ENCODE peak calls at places on chromosomes 11 and 22, in nine cellular contexts. T, E, H, F, I, W, L, M and N are unnamed samples.

GRCh38 chr11:26188559-26188958 is 143.4 kb upstream of the ANO3 start:
- DNase-seq in L (no peak), E (no peak), M (no peak), I (no peak), F (no peak), T (no peak), W (no peak), H (peak; percentile 43), N (no peak)

GRCh38 chr11:14861680-14862079 is 30.4 kb downstream of the CYP2R1 start:
- DNase-seq in H (no peak), F (no peak), T (no peak), W (no peak), M (no peak), E (no peak), L (peak; percentile 97), I (no peak), N (no peak)

GRCh38 chr11:14308114-14308896 is 50.7 kb downstream of the RRAS2 start:
- DNase-seq in E (no peak), H (peak; percentile 51), M (no peak), L (peak; percentile 52), W (no peak), T (peak; percentile 64), I (no peak), F (no peak), N (no peak)

GRCh38 chr11:96760815-96761214 is 371.0 kb downstream of the JRKL start:
- DNase-seq in M (no peak), E (no peak), I (no peak), L (no peak), H (peak; percentile 3), W (no peak), T (no peak), F (no peak), N (no peak)

GRCh38 chr11:134369656-134370525 is 38.1 kb downstream of the GLB1L2 start:
- DNase-seq in L (no peak), M (no peak), H (no peak), E (peak; percentile 36), T (no peak), W (no peak), I (peak; percentile 34), F (no peak), N (no peak)

GRCh38 chr11:66264383-66264782 is 4.1 kb upstream of the RAB1B start:
- DNase-seq in L (no peak), W (no peak), F (no peak), T (no peak), H (no peak), E (no peak), I (no peak), M (no peak), N (no peak)

GRCh38 chr22:36862251-36863242 is 1.7 kb downstream of the NCF4 start:
- DNase-seq in F (peak; percentile 46), W (no peak), E (peak; percentile 61), T (no peak), L (no peak), H (no peak), I (peak; percentile 79), M (no peak), N (no peak)

GRCh38 chr11:33375688-33376311 is 118.6 kb downstream of the HIPK3 start:
- DNase-seq in M (no peak), H (peak; percentile 45), L (no peak), I (no peak), T (peak; percentile 43), E (no peak), F (no peak), W (no peak), N (no peak)

GRCh38 chr11:58888579-58888978 is 44.1 kb upstream of the GLYATL2 start:
- DNase-seq in I (no peak), H (no peak), F (no peak), M (no peak), E (no peak), L (no peak), T (no peak), W (no peak), N (no peak)

GRCh38 chr11:67466962-67467771 is 1.9 kb downstream of the TMEM134 start:
- DNase-seq in L (no peak), I (no peak), H (no peak), E (no peak), T (no peak), W (no peak), F (no peak), M (no peak), N (no peak)
- H3K4me3 ChIP-seq in L (no peak overlapping the region), I (no peak overlapping the region), H (no peak overlapping the region), E (peak overlapping the region; percentile 78), T (no peak overlapping the region), W (no peak overlapping the region), F (no peak overlapping the region), M (no peak overlapping the region), N (no peak overlapping the region)

GRCh38 chr11:83064011-83064410 is 7.7 kb downstream of the RAB30 start:
- DNase-seq in E (no peak), W (no peak), M (no peak), H (no peak), F (no peak), T (no peak), I (no peak), L (no peak), N (no peak)
- H3K4me3 ChIP-seq in E (no peak overlapping the region), W (no peak overlapping the region), M (no peak overlapping the region), H (no peak overlapping the region), F (no peak overlapping the region), T (no peak overlapping the region), I (no peak overlapping the region), L (no peak overlapping the region), N (no peak overlapping the region)

GRCh38 chr11:1839924-1840779 is 1.4 kb downstream of the TNNI2 start:
- DNase-seq in I (peak; percentile 88), W (no peak), F (peak; percentile 66), H (no peak), M (no peak), E (peak; percentile 89), T (no peak), L (peak; percentile 24), N (no peak)
- H3K4me3 ChIP-seq in I (no peak overlapping the region), W (no peak overlapping the region), F (peak overlapping the region; percentile 8), H (no peak overlapping the region), M (no peak overlapping the region), E (peak overlapping the region; percentile 34), T (no peak overlapping the region), L (no peak overlapping the region), N (no peak overlapping the region)

DNA sequence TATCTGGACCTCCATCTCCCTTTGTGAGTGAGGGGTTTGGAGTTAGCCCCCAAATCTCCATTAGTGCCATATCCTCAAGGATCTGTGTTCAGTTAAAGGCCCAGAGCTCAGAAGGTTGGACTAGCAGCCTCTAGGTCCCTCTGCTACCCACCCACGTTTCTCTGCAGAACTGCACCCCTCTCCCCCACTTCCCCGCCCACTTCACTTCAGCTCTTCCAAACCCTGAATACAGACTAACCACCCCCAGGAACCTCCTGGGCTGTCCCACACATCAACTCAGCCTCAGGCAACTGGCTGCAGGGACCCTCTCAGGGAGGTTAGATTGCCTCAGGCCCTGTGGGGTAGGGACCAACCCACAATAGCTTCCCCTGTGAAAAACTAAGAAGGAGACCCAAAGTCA is 854 bp downstream of the VPREB3 start:
- DNase-seq in M (no peak), E (no peak), T (no peak), I (no peak), F (no peak), W (no peak), L (no peak), H (no peak), N (no peak)
- H3K4me3 ChIP-seq in M (no peak overlapping the region), E (no peak overlapping the region), T (no peak overlapping the region), I (no peak overlapping the region), F (no peak overlapping the region), W (no peak overlapping the region), L (no peak overlapping the region), H (no peak overlapping the region), N (no peak overlapping the region)

GRCh38 chr22:41403532-41404318 is 22.0 kb downstream of the TEF start:
- DNase-seq in T (peak; percentile 88), E (peak; percentile 92), I (peak; percentile 97), W (peak; percentile 57), H (peak; percentile 81), L (peak; percentile 90), M (peak; percentile 86), F (peak; percentile 91), N (no peak)

GRCh38 chr22:41405588-41405987 is 23.8 kb downstream of the TEF start:
- DNase-seq in F (no peak), L (no peak), E (no peak), W (no peak), M (no peak), I (no peak), H (no peak), T (no peak), N (no peak)

GRCh38 chr22:41398921-41399320 is 17.2 kb downstream of the TEF start:
- DNase-seq in I (no peak), E (no peak), W (no peak), M (no peak), T (no peak), H (no peak), L (no peak), F (no peak), N (no peak)

GRCh38 chr22:41397143-41397811 is 15.5 kb downstream of the TEF start:
- DNase-seq in T (no peak), W (no peak), L (peak; percentile 66), M (no peak), H (no peak), F (no peak), E (no peak), I (no peak), N (no peak)

GRCh38 chr22:41401781-41402648 is 20.3 kb downstream of the TEF start:
- DNase-seq in E (peak; percentile 81), I (peak; percentile 71), F (peak; percentile 81), M (peak; percentile 86), H (peak; percentile 93), W (peak; percentile 88), T (no peak), L (peak; percentile 91), N (peak; percentile 41)
- H3K4me3 ChIP-seq in E (no peak overlapping the region), I (no peak overlapping the region), F (no peak overlapping the region), M (no peak overlapping the region), H (peak overlapping the region; percentile 12), W (no peak overlapping the region), T (no peak overlapping the region), L (no peak overlapping the region), N (no peak overlapping the region)

DNA sequence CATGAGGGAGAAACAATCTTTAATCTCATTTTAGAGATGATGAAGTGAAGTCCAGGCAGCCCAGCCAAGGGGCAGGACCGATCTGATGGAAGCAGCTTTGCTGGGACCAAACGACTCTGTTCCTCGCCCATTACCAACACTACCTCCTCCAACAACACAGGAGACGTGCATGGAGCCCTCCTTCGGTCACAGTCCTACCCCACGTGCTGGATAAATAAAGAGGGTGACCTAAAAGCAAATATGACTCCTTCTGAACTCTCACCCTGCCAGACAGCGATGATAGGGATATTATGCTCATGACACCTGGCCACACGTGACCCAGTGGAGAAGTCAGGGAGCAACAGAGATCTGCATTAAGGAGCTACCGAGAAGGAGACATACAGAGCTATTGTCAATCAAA is 26.0 kb downstream of the SCGB1A1 start:
- DNase-seq in F (no peak), M (no peak), W (no peak), T (no peak), I (no peak), L (peak; percentile 51), H (no peak), E (no peak), N (no peak)
- H3K4me3 ChIP-seq in F (peak overlapping the region; percentile 61), M (peak overlapping the region; percentile 17), W (peak overlapping the region; percentile 41), T (no peak overlapping the region), I (no peak overlapping the region), L (no peak overlapping the region), H (peak overlapping the region; percentile 67), E (peak overlapping the region; percentile 49), N (peak overlapping the region; percentile 34)